ENCODE peak calls at places on chromosomes 2 and 18, in nine cellular contexts. V is colonic mucosa, G is neuronal stem cell, B is GM12878, S is keratinocyte, T is H9, Y is adipocyte, I is fibroblast of lung, C is SK-N-SH. Q is an unnamed sample.

GRCh38 chr2:70381821-70382220 is 80.0 kb upstream of the FAM136A start:
- DNase-seq in I (peak; percentile 59), S (peak; percentile 95), C (peak; percentile 32), V (no peak), T (no peak), Y (no peak), B (no peak), G (no peak), Q (no peak)

GRCh38 chr2:233354971-233355574 is 779 bp downstream of the DGKD start:
- DNase-seq in I (peak; percentile 27), T (no peak), G (no peak), V (peak; percentile 58), Y (peak; percentile 43), S (no peak), C (peak; percentile 64), B (no peak), Q (no peak)

GRCh38 chr2:229445013-229445412 is 173.9 kb upstream of the PID1 start:
- DNase-seq in B (no peak), T (no peak), G (no peak), V (no peak), Y (peak; percentile 92), C (no peak), S (peak; percentile 78), I (peak; percentile 98), Q (no peak)

GRCh38 chr2:151289972-151290335 is 486 bp upstream of the NMI start:
- DNase-seq in S (no peak), I (no peak), C (peak; percentile 25), B (no peak), G (no peak), V (peak; percentile 35), Y (peak; percentile 94), T (no peak), Q (no peak)

GRCh38 chr2:68653034-68653433 is 9.7 kb downstream of the PROKR1 start:
- DNase-seq in G (no peak), I (peak; percentile 16), B (no peak), C (no peak), T (no peak), Y (no peak), V (no peak), S (no peak), Q (no peak)

GRCh38 chr2:172198361-172198760 is 95.7 kb upstream of the DLX2 start:
- DNase-seq in G (no peak), B (no peak), T (no peak), V (no peak), I (no peak), S (no peak), Y (no peak), C (no peak), Q (no peak)

GRCh38 chr2:3094999-3095958 is 282.3 kb downstream of the EIPR1 start:
- DNase-seq in B (no peak), S (no peak), C (no peak), T (no peak), I (no peak), Y (no peak), G (no peak), V (peak; percentile 11), Q (no peak)

GRCh38 chr2:168155036-168155435 is 92.4 kb downstream of the STK39 start:
- DNase-seq in C (no peak), T (no peak), B (no peak), V (no peak), G (no peak), S (no peak), I (no peak), Y (no peak), Q (no peak)

GRCh38 chr2:234512884-234513669 is 16.2 kb upstream of the ARL4C start:
- DNase-seq in C (peak; percentile 64), B (no peak), I (peak; percentile 87), Y (no peak), G (no peak), S (no peak), V (no peak), T (no peak), Q (no peak)

GRCh38 chr18:12318334-12318697 is 10.3 kb downstream of the TUBB6 start:
- DNase-seq in V (no peak), S (no peak), I (no peak), C (no peak), Y (no peak), B (no peak), G (no peak), T (no peak), Q (no peak)

DNA sequence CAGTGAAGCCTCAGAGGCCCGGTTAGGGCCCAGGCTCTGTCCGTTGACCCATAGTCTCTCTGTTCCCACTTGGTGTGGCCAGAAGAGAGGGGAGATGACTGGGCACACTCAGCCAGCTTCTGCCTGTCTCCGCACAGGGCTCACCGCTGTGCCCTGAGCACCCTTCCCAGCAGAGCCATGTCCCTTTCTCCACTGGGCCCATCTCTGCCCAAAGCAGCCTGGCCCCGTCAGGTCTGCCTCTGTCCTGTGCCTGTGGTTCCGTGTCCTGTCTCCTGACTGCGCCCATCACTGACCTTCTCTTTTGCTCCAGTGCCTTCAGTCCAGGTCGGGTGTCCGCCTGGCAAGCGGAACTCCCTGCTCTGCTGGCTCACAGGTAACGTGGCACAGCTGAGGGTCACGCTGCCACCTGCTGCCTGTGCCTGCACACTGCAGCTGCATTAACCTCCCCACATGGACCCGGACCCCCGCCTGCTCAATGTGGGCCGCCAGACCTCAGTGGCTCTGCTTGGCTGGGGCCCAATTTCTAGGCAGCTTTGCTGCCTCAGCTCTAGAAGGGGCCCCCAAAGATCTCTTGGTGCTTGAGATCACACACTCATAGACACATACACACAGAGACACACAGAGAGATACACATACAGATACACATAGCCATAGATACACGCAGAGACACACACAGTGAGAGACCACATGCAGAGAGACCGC is 15.2 kb upstream of the CNNM3 start:
- DNase-seq in C (peak; percentile 93), B (no peak), T (peak; percentile 84), G (peak; percentile 43), V (peak; percentile 80), Y (peak; percentile 66), I (peak; percentile 52), S (no peak), Q (peak; percentile 39)
- H3K9ac ChIP-seq in C (no peak overlapping the region), B (no peak overlapping the region), T (no peak overlapping the region), G (peak overlapping the region; percentile 12), V (peak overlapping the region; percentile 38), Y (no peak overlapping the region), I (no peak overlapping the region), S (no peak overlapping the region), Q (peak overlapping the region; percentile 63)

GRCh38 chr2:65101071-65101470 is 28.8 kb downstream of the RAB1A start:
- DNase-seq in S (no peak), V (no peak), C (no peak), B (no peak), I (no peak), T (no peak), G (no peak), Y (no peak), Q (no peak)

GRCh38 chr2:65097844-65098243 is 32.1 kb downstream of the RAB1A start:
- DNase-seq in V (no peak), G (no peak), Y (no peak), I (no peak), C (no peak), B (no peak), S (no peak), T (no peak), Q (no peak)

GRCh38 chr2:65107530-65107929 is 22.4 kb downstream of the RAB1A start:
- DNase-seq in I (no peak), B (no peak), C (no peak), Y (no peak), S (no peak), V (no peak), T (no peak), G (no peak), Q (no peak)

GRCh38 chr2:65098741-65099140 is 31.2 kb downstream of the RAB1A start:
- DNase-seq in T (no peak), B (no peak), C (no peak), I (peak; percentile 33), Y (no peak), S (no peak), G (no peak), V (no peak), Q (no peak)

GRCh38 chr2:65103013-65103720 is 26.7 kb downstream of the RAB1A start:
- DNase-seq in Y (no peak), I (no peak), T (no peak), G (no peak), V (no peak), C (no peak), B (no peak), S (no peak), Q (no peak)
- H3K9ac ChIP-seq in Y (no peak overlapping the region), I (no peak overlapping the region), T (no peak overlapping the region), G (no peak overlapping the region), V (no peak overlapping the region), C (no peak overlapping the region), B (no peak overlapping the region), S (no peak overlapping the region), Q (no peak overlapping the region)

GRCh38 chr2:64649626-64650025 is 4.1 kb downstream of the SERTAD2 start:
- DNase-seq in I (no peak), C (no peak), V (peak; percentile 62), B (no peak), Y (no peak), G (no peak), S (no peak), T (no peak), Q (no peak)
- H3K9ac ChIP-seq in I (no peak overlapping the region), C (no peak overlapping the region), V (peak overlapping the region; percentile 73), B (peak overlapping the region; percentile 52), Y (peak overlapping the region; percentile 37), G (no peak overlapping the region), S (peak overlapping the region; percentile 64), T (no peak overlapping the region), Q (no peak overlapping the region)

DNA sequence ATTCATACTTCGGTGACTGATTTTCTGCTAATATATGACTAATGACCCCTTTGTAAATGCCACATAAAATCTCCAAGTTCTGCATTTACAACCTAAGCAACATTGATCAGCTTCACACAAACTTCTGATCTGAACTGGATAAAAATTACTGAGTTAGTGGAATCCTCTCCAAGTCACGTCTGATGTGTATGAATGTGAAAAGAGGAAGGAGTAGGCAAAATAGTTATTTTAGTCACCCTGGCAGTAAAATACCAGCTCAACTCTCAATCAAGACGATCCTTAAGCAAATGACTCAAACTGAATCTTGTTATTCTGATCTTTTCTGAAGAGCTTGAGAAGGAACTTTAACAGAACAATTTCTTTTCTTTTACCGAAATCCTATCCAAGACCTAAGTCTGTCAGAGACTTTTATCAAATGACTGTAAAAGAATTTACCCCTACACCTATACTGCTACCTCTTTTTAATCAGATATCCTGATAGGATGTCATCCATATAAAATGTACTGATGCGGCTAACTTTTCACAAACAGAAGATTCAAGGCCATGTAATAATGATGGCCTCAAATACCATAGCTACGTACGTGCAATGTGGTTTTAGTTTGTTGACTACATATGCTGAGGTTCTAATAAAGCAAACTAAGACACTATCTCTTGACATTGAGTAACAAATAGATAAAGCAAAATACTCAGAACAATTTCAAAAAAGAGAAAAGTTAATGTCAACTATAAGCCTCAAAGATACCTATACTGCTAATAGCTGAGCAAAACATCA is 23.7 kb downstream of the CUL3 start:
- DNase-seq in C (no peak), S (no peak), T (no peak), B (peak; percentile 50), I (peak; percentile 25), G (no peak), Y (no peak), V (no peak), Q (no peak)
- H3K9ac ChIP-seq in C (no peak overlapping the region), S (no peak overlapping the region), T (no peak overlapping the region), B (no peak overlapping the region), I (no peak overlapping the region), G (no peak overlapping the region), Y (no peak overlapping the region), V (no peak overlapping the region), Q (no peak overlapping the region)

GRCh38 chr2:73088211-73088610 is 16.7 kb upstream of the SFXN5 start:
- DNase-seq in Y (no peak), V (no peak), T (no peak), B (no peak), C (no peak), G (no peak), S (no peak), I (no peak), Q (no peak)
- H3K9ac ChIP-seq in Y (peak overlapping the region; percentile 61), V (no peak overlapping the region), T (no peak overlapping the region), B (no peak overlapping the region), C (no peak overlapping the region), G (no peak overlapping the region), S (no peak overlapping the region), I (no peak overlapping the region), Q (no peak overlapping the region)

Q was measured in NT2/D1.